ENCODE peak calls at places on chromosome 21, in seven cellular contexts. Y is cardiac muscle cell; M is aorta; T is heart right ventricle; I is lower lobe of right lung; L is IMR-90; E is effector memory CD4-positive, alpha-beta T cell. W is an unnamed sample.
A peak's percentile ranks its signal among the peaks of the same experiment; 100 is the strongest.

GRCh38 chr21:25939396-25939761 is 204.6 kb downstream of the GABPA start:
- DNase-seq in Y (no peak), M (no peak), T (no peak), I (no peak), L (no peak), E (no peak), W (no peak)

GRCh38 chr21:25421327-25422028 is 185.8 kb downstream of the MRPL39 start:
- DNase-seq in Y (peak; percentile 45), M (no peak), T (no peak), I (no peak), L (peak; percentile 68), E (peak; percentile 13), W (no peak)

GRCh38 chr21:34148826-34149558 is 75.6 kb downstream of the MRPS6 start:
- DNase-seq in Y (no peak), M (no peak), T (no peak), I (no peak), L (no peak), E (no peak), W (no peak)

GRCh38 chr21:21860888-21861287 is 862.7 kb downstream of the NCAM2 start:
- DNase-seq in Y (peak; percentile 24), M (no peak), T (no peak), I (no peak), L (peak; percentile 40), E (no peak), W (no peak)

GRCh38 chr21:45998871-45999580 is 17.5 kb downstream of the COL6A1 start:
- DNase-seq in Y (no peak), M (peak; percentile 71), T (no peak), I (peak; percentile 41), L (no peak), E (no peak), W (peak; percentile 64)

GRCh38 chr21:33734818-33735217 is 92.5 kb downstream of the ITSN1 start:
- DNase-seq in Y (no peak), M (no peak), T (no peak), I (no peak), L (no peak), E (no peak), W (no peak)

GRCh38 chr21:44049182-44049581 is 37.1 kb downstream of the TRAPPC10 start:
- DNase-seq in Y (no peak), M (no peak), T (no peak), I (no peak), L (no peak), E (no peak), W (no peak)

GRCh38 chr21:32819702-32820101 is 48.1 kb upstream of the PAXBP1 start:
- DNase-seq in Y (peak; percentile 93), M (no peak), T (no peak), I (no peak), L (peak; percentile 87), E (no peak), W (no peak)

GRCh38 chr21:34890258-34890723 is 158.8 kb downstream of the RUNX1 start:
- DNase-seq in Y (no peak), M (no peak), T (no peak), I (no peak), L (no peak), E (no peak), W (no peak)

GRCh38 chr21:34510148-34511142 is 1.6 kb downstream of the KCNE1 start:
- DNase-seq in Y (peak; percentile 83), M (peak; percentile 94), T (peak; percentile 84), I (peak; percentile 88), L (peak; percentile 68), E (no peak), W (peak; percentile 88)

GRCh38 chr21:17269760-17270159 is 243.1 kb upstream of the CXADR start:
- DNase-seq in Y (no peak), M (no peak), T (no peak), I (no peak), L (no peak), E (no peak), W (no peak)

GRCh38 chr21:37435120-37435519 is 68.5 kb downstream of the DYRK1A start:
- DNase-seq in Y (peak; percentile 96), M (no peak), T (no peak), I (no peak), L (peak; percentile 80), E (peak; percentile 8), W (no peak)

GRCh38 chr21:17436626-17437111 is 76.2 kb upstream of the CXADR start:
- DNase-seq in Y (peak; percentile 62), M (no peak), T (no peak), I (no peak), L (no peak), E (no peak), W (no peak)

GRCh38 chr21:14403681-14404318 is 20.9 kb upstream of the HSPA13 start:
- DNase-seq in Y (peak; percentile 60), M (no peak), T (no peak), I (no peak), L (peak; percentile 45), E (no peak), W (no peak)

GRCh38 chr21:38171723-38172344 is 85.0 kb upstream of the KCNJ15 start:
- DNase-seq in Y (peak; percentile 46), M (no peak), T (no peak), I (no peak), L (peak; percentile 45), E (no peak), W (no peak)

GRCh38 chr21:46195595-46196195 is 11.4 kb upstream of the SPATC1L start:
- DNase-seq in Y (no peak), M (peak; percentile 49), T (no peak), I (peak; percentile 16), L (no peak), E (no peak), W (no peak)

GRCh38 chr21:17391811-17392340 is 121.0 kb upstream of the CXADR start:
- DNase-seq in Y (no peak), M (no peak), T (no peak), I (no peak), L (no peak), E (no peak), W (no peak)

GRCh38 chr21:41717573-41718330 is 49.1 kb downstream of the RIPK4 start:
- DNase-seq in Y (no peak), M (peak; percentile 35), T (no peak), I (no peak), L (no peak), E (no peak), W (no peak)
- H3K4me1 ChIP-seq in Y (peaks cover 11% of the 10 kb centered on the region), M (no peaks in the 10 kb centered on the region), T (no peaks in the 10 kb centered on the region), I (no peaks in the 10 kb centered on the region), L (no peaks in the 10 kb centered on the region), E (no peaks in the 10 kb centered on the region), W (peaks cover 9% of the 10 kb centered on the region)

GRCh38 chr21:42660118-42660470 is 6.7 kb downstream of the PDE9A start:
- DNase-seq in Y (no peak), M (no peak), T (no peak), I (no peak), L (no peak), E (no peak), W (peak; percentile 20)
- H3K36me3 ChIP-seq in Y (no peaks in the 10 kb centered on the region), M (no peaks in the 10 kb centered on the region), T (no peaks in the 10 kb centered on the region), I (no peaks in the 10 kb centered on the region), L (no peaks in the 10 kb centered on the region), E (no peaks in the 10 kb centered on the region), W (peaks cover 4% of the 10 kb centered on the region)

DNA sequence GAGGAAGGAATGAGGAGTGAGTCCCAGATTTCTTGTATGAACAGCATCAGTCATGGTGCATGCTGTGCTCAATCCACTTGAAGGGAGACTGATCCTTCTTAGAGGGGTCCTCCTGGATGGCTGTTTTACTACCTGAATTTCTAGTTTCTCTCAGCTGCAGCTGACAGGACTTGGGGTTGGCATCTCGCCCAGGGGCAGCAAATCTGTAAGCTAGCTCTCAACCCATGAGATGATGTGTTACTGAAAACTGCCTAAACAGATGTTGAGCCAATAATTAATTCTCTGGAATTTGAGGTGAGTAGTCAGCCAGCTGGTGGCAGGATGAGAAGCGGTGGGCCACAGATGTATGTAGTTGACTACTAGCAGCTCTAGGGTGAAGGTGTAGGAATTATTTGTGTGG is 19.6 kb downstream of the BACH1 start:
- DNase-seq in Y (peak; percentile 38), M (no peak), T (no peak), I (no peak), L (peak; percentile 52), E (no peak), W (no peak)
- H3K4me1 ChIP-seq in Y (no peaks in the 10 kb centered on the region), M (peaks cover 7% of the 10 kb centered on the region), T (peaks cover 68% of the 10 kb centered on the region), I (peaks cover 70% of the 10 kb centered on the region), L (peaks cover 24% of the 10 kb centered on the region), E (no peaks in the 10 kb centered on the region), W (peaks cover 10% of the 10 kb centered on the region)

GRCh38 chr21:36325373-36326010 is 5.5 kb downstream of the MORC3 start:
- DNase-seq in Y (no peak), M (no peak), T (no peak), I (no peak), L (peak; percentile 42), E (no peak), W (no peak)

GRCh38 chr21:36330904-36331303 is 10.9 kb downstream of the MORC3 start:
- DNase-seq in Y (peak; percentile 73), M (no peak), T (peak; percentile 29), I (no peak), L (peak; percentile 60), E (no peak), W (no peak)
- H3K36me3 ChIP-seq in Y (peaks cover 10% of the 10 kb centered on the region), M (no peaks in the 10 kb centered on the region), T (no peaks in the 10 kb centered on the region), I (peaks cover 31% of the 10 kb centered on the region), L (no peaks in the 10 kb centered on the region), E (peaks cover 11% of the 10 kb centered on the region), W (peaks cover 2% of the 10 kb centered on the region)